ENCODE peak calls at places on chromosome 1, in five cellular contexts. One of them, this sample, is unnamed.

GRCh38 chr1:56062625-56063024 is 516.7 kb downstream of the PLPP3 start:
- DNase-seq in keratinocyte: no peak
- DNase-seq in mammary epithelial cell: no peak
- DNase-seq in H9: no peak
- DNase-seq in SK-N-SH: no peak
- DNase-seq in this sample: no peak

GRCh38 chr1:113871597-113872113 is at the start of gene PTPN22:
- DNase-seq in SK-N-SH: no peak
- DNase-seq in keratinocyte: peak; percentile 59
- DNase-seq in H9: no peak
- DNase-seq in mammary epithelial cell: peak; percentile 87
- DNase-seq in this sample: peak; percentile 9

GRCh38 chr1:78645728-78646127 is 3.9 kb upstream of the IFI44 start:
- DNase-seq in H9: no peak
- DNase-seq in SK-N-SH: no peak
- DNase-seq in keratinocyte: no peak
- DNase-seq in mammary epithelial cell: no peak
- DNase-seq in this sample: no peak

GRCh38 chr1:59704721-59705120 is 110.0 kb upstream of the HOOK1 start:
- DNase-seq in keratinocyte: no peak
- DNase-seq in mammary epithelial cell: no peak
- DNase-seq in SK-N-SH: no peak
- DNase-seq in H9: no peak
- DNase-seq in this sample: no peak

GRCh38 chr1:178238722-178239510 is 145.0 kb downstream of the RASAL2 start:
- DNase-seq in SK-N-SH: no peak
- DNase-seq in keratinocyte: peak; percentile 97
- DNase-seq in mammary epithelial cell: peak; percentile 99
- DNase-seq in H9: no peak
- DNase-seq in this sample: peak; percentile 100

GRCh38 chr1:151606384-151606783 is 5.5 kb upstream of the SNX27 start:
- DNase-seq in keratinocyte: peak; percentile 92
- DNase-seq in SK-N-SH: no peak
- DNase-seq in H9: no peak
- DNase-seq in mammary epithelial cell: peak; percentile 94
- DNase-seq in this sample: peak; percentile 99

GRCh38 chr1:226829105-226829504 is 41.3 kb upstream of the PSEN2 start:
- DNase-seq in mammary epithelial cell: no peak
- DNase-seq in H9: no peak
- DNase-seq in SK-N-SH: no peak
- DNase-seq in keratinocyte: no peak
- DNase-seq in this sample: no peak

GRCh38 chr1:59375321-59376220 is 78.7 kb downstream of the FGGY start:
- DNase-seq in H9: no peak
- DNase-seq in mammary epithelial cell: peak; percentile 98
- DNase-seq in SK-N-SH: no peak
- DNase-seq in keratinocyte: peak; percentile 73
- DNase-seq in this sample: peak; percentile 54

GRCh38 chr1:105137543-105138444 is 1388.1 kb downstream of the AMY1C start:
- DNase-seq in mammary epithelial cell: no peak
- DNase-seq in SK-N-SH: peak; percentile 51
- DNase-seq in keratinocyte: no peak
- DNase-seq in H9: peak; percentile 89
- DNase-seq in this sample: peak; percentile 18

GRCh38 chr1:3432306-3432705 is 22.2 kb upstream of the ARHGEF16 start:
- DNase-seq in keratinocyte: no peak
- DNase-seq in H9: no peak
- DNase-seq in mammary epithelial cell: no peak
- DNase-seq in SK-N-SH: no peak
- DNase-seq in this sample: no peak
- H2AFZ ChIP-seq in keratinocyte: no peak overlapping the region
- H2AFZ ChIP-seq in H9: no peak overlapping the region
- H2AFZ ChIP-seq in mammary epithelial cell: no peak overlapping the region
- H2AFZ ChIP-seq in SK-N-SH: no peak overlapping the region
- H2AFZ ChIP-seq in this sample: no peak overlapping the region

GRCh38 chr1:234265321-234265720 is 107.9 kb upstream of the COA6 start:
- DNase-seq in mammary epithelial cell: no peak
- DNase-seq in H9: no peak
- DNase-seq in keratinocyte: no peak
- DNase-seq in SK-N-SH: no peak
- DNase-seq in this sample: no peak

GRCh38 chr1:234262007-234262753 is 111.1 kb upstream of the COA6 start:
- DNase-seq in mammary epithelial cell: peak; percentile 48
- DNase-seq in SK-N-SH: no peak
- DNase-seq in keratinocyte: no peak
- DNase-seq in H9: no peak
- DNase-seq in this sample: no peak

GRCh38 chr1:234264832-234265231 is 108.4 kb upstream of the COA6 start:
- DNase-seq in mammary epithelial cell: no peak
- DNase-seq in H9: no peak
- DNase-seq in keratinocyte: no peak
- DNase-seq in SK-N-SH: no peak
- DNase-seq in this sample: no peak

GRCh38 chr1:234262754-234263105 is 110.5 kb upstream of the COA6 start:
- DNase-seq in keratinocyte: no peak
- DNase-seq in H9: no peak
- DNase-seq in SK-N-SH: no peak
- DNase-seq in mammary epithelial cell: no peak
- DNase-seq in this sample: no peak

GRCh38 chr1:234265861-234266260 is 107.4 kb upstream of the COA6 start:
- DNase-seq in SK-N-SH: no peak
- DNase-seq in H9: no peak
- DNase-seq in mammary epithelial cell: no peak
- DNase-seq in keratinocyte: no peak
- DNase-seq in this sample: no peak
- TF ChIP-seq CTCF in SK-N-SH: no peak
- TF ChIP-seq CTCF in H9: no peak
- TF ChIP-seq CTCF in mammary epithelial cell: no peak
- TF ChIP-seq CTCF in keratinocyte: no peak
- TF ChIP-seq CTCF in this sample: no peak

DNA sequence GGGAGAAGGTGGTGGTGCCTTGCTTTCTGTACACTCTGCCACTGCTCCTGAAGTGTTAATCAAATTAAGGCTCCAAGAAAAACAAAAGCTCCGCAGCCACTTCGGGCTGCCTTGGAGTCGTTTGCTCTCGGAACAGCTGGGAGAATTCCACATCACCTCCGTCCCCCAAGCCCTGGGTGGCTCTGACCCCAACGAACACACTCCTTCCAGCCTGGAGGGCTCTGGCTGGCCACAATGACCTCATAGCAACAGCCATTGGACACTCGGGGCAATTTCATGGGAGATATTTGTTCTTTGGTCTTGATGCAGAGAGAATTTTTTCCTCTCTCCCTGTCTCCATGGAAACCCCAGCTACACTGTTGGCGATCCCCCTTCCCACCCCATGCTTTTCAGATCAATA is 1.4 kb downstream of the WNT4 start:
- DNase-seq in mammary epithelial cell: no peak
- DNase-seq in keratinocyte: no peak
- DNase-seq in SK-N-SH: no peak
- DNase-seq in H9: no peak
- DNase-seq in this sample: no peak
- H2AFZ ChIP-seq in mammary epithelial cell: no peak overlapping the region
- H2AFZ ChIP-seq in keratinocyte: no peak overlapping the region
- H2AFZ ChIP-seq in SK-N-SH: no peak overlapping the region
- H2AFZ ChIP-seq in H9: no peak overlapping the region
- H2AFZ ChIP-seq in this sample: no peak overlapping the region

GRCh38 chr1:247431643-247432042 is 15.7 kb downstream of the NLRP3 start:
- DNase-seq in keratinocyte: no peak
- DNase-seq in mammary epithelial cell: no peak
- DNase-seq in H9: no peak
- DNase-seq in SK-N-SH: no peak
- DNase-seq in this sample: no peak
- TF ChIP-seq CTCF in keratinocyte: no peak
- TF ChIP-seq CTCF in mammary epithelial cell: no peak
- TF ChIP-seq CTCF in H9: peak; percentile 26
- TF ChIP-seq CTCF in SK-N-SH: peak; percentile 32
- TF ChIP-seq CTCF in this sample: no peak

DNA sequence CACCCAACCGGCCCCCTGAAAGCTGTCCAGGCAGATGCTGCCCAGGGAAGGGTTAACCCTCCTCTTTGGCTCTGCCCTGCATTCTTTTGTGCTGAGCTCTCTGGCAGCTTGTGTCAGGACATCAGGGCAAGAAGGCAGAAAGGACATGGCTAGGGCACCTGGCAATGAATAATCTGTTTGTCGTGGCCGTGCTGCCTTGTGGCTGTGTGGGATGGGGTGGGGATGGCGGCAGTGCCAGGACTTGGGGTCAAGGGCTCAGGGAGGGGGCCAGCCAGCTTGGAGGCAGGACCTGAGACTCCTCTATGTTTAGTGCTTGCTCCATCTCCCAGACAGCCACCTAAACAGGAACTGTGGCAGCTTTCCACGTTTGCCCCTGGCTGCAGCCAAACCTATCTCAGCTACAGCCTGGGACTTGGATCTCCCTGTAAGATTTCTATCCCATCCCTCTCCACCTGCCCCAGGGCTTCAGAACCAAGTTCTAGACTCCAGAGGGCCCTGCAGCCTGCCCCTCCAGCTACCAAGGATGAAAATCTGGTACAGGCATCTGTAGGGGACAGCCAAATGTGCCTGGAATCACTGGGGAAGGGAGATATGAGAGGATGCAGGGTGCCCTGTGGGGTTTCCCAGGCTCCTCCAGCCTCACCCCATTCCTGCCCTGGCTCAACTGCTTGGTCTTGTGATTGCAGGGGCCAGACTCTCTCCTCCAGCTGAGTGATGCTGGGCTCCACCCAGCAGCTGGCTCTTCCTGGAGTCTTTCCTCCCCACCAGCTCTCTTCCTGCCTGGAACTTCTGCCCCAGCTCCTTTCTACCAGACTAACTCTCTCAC is 9.6 kb upstream of the GPR37L1 start:
- DNase-seq in H9: no peak
- DNase-seq in mammary epithelial cell: peak; percentile 64
- DNase-seq in SK-N-SH: no peak
- DNase-seq in keratinocyte: no peak
- DNase-seq in this sample: peak; percentile 67
- H2AFZ ChIP-seq in H9: no peak overlapping the region
- H2AFZ ChIP-seq in mammary epithelial cell: peak overlapping the region; percentile 69
- H2AFZ ChIP-seq in SK-N-SH: peak overlapping the region; percentile 46
- H2AFZ ChIP-seq in keratinocyte: no peak overlapping the region
- H2AFZ ChIP-seq in this sample: no peak overlapping the region